ENCODE peak calls at places on chromosome 17, in four cellular contexts. W, V, H and K are unnamed samples.

GRCh38 chr17:40314557-40314953 is 5.6 kb downstream of the RARA start:
- DNase-seq in W (peak; percentile 98), V (peak; percentile 94), H (peak; percentile 96), K (peak; percentile 96)

GRCh38 chr17:1643293-1643998 is 2.1 kb downstream of the SCARF1 start:
- DNase-seq in W (peak; percentile 68), V (peak; percentile 76), H (peak; percentile 83), K (peak; percentile 93)

GRCh38 chr17:8904686-8905085 is 37.2 kb upstream of the PIK3R6 start:
- DNase-seq in W (no peak), V (no peak), H (no peak), K (no peak)

GRCh38 chr17:77145635-77146632 is 5.2 kb downstream of the SEC14L1 start:
- DNase-seq in W (peak; percentile 86), V (peak; percentile 85), H (peak; percentile 30), K (peak; percentile 68)

GRCh38 chr17:73266796-73267195 is 5.1 kb upstream of the CPSF4L start:
- DNase-seq in W (no peak), V (no peak), H (no peak), K (no peak)

GRCh38 chr17:7557825-7558543 is 566 bp upstream of the TNFSF13 start:
- DNase-seq in W (peak; percentile 66), V (peak; percentile 93), H (peak; percentile 94), K (peak; percentile 95)

GRCh38 chr17:34717092-34717491 is 137.7 kb downstream of the TMEM132E start:
- DNase-seq in W (no peak), V (no peak), H (no peak), K (no peak)

GRCh38 chr17:2233441-2233947 is 70.1 kb downstream of the SMG6 start:
- DNase-seq in W (no peak), V (no peak), H (no peak), K (no peak)

GRCh38 chr17:35766903-35767510 is 6.3 kb downstream of the C17orf50 start:
- DNase-seq in W (peak; percentile 61), V (no peak), H (peak; percentile 28), K (no peak)

GRCh38 chr17:72693147-72693878 is 399.2 kb downstream of the SLC39A11 start:
- DNase-seq in W (no peak), V (no peak), H (no peak), K (no peak)

GRCh38 chr17:72516772-72517399 is 396.1 kb downstream of the SOX9 start:
- DNase-seq in W (no peak), V (no peak), H (peak; percentile 22), K (no peak)

GRCh38 chr17:61735807-61736206 is 127.5 kb downstream of the BRIP1 start:
- DNase-seq in W (no peak), V (no peak), H (no peak), K (no peak)

GRCh38 chr17:50918933-50919296 is 52.8 kb upstream of the TOB1 start:
- DNase-seq in W (no peak), V (no peak), H (no peak), K (peak; percentile 72)

GRCh38 chr17:6843241-6843890 is 11.8 kb upstream of the TEKT1 start:
- DNase-seq in W (peak; percentile 78), V (no peak), H (no peak), K (no peak)

GRCh38 chr17:57604771-57605733 is 140.0 kb downstream of the CCDC182 start:
- DNase-seq in W (no peak), V (no peak), H (peak; percentile 49), K (peak; percentile 75)

GRCh38 chr17:81471804-81472456 is 40.7 kb downstream of the ACTG1 start:
- DNase-seq in W (no peak), V (peak; percentile 62), H (peak; percentile 42), K (peak; percentile 69)

GRCh38 chr17:2949469-2950044 is 113.8 kb downstream of the OR1D5 start:
- DNase-seq in W (peak; percentile 87), V (no peak), H (no peak), K (peak; percentile 69)

GRCh38 chr17:46979023-46979870 is at the start of gene RPRML:
- DNase-seq in W (peak; percentile 35), V (no peak), H (no peak), K (peak; percentile 54)

GRCh38 chr17:62819511-62820221 is 11.6 kb upstream of the MARCHF10 start:
- DNase-seq in W (peak; percentile 98), V (peak; percentile 76), H (peak; percentile 85), K (peak; percentile 12)

GRCh38 chr17:76527430-76528111 is 9.9 kb downstream of the CYGB start:
- DNase-seq in W (peak; percentile 85), V (peak; percentile 57), H (no peak), K (peak; percentile 64)

GRCh38 chr17:37446027-37446426 is 39.3 kb downstream of the TADA2A start:
- DNase-seq in W (peak; percentile 54), V (no peak), H (no peak), K (no peak)

GRCh38 chr17:41801374-41802062 is 10.2 kb downstream of the P3H4 start:
- DNase-seq in W (peak; percentile 94), V (peak; percentile 84), H (peak; percentile 83), K (peak; percentile 95)

GRCh38 chr17:17725853-17726720 is 44.8 kb downstream of the RAI1 start:
- DNase-seq in W (no peak), V (no peak), H (no peak), K (no peak)

GRCh38 chr17:18006495-18007239 is 32.3 kb downstream of the ATPAF2 start:
- DNase-seq in W (no peak), V (no peak), H (no peak), K (no peak)

GRCh38 chr17:78671607-78672404 is 94.6 kb upstream of the DNAH17 start:
- DNase-seq in W (no peak), V (no peak), H (no peak), K (no peak)

GRCh38 chr17:59332890-59333377 is 1.5 kb downstream of the YPEL2 start:
- DNase-seq in W (peak; percentile 19), V (peak; percentile 50), H (peak; percentile 36), K (peak; percentile 49)

GRCh38 chr17:59287452-59287851 is 44.0 kb upstream of the YPEL2 start:
- DNase-seq in W (peak; percentile 55), V (no peak), H (no peak), K (no peak)

GRCh38 chr17:81257533-81257932 is 18.4 kb downstream of the NDUFAF8 start:
- DNase-seq in W (no peak), V (no peak), H (no peak), K (no peak)

GRCh38 chr17:61420745-61421398 is 21.2 kb downstream of the TBX2 start:
- DNase-seq in W (no peak), V (no peak), H (no peak), K (no peak)

GRCh38 chr17:41530062-41531048 is 2.2 kb upstream of the KRT19 start:
- DNase-seq in W (peak; percentile 94), V (no peak), H (no peak), K (no peak)

GRCh38 chr17:78996781-78997201 is 12.8 kb downstream of the CANT1 start:
- DNase-seq in W (no peak), V (no peak), H (no peak), K (peak; percentile 55)

GRCh38 chr17:7238418-7239090 is 703 bp downstream of the PHF23 start:
- DNase-seq in W (no peak), V (no peak), H (no peak), K (peak; percentile 73)

GRCh38 chr17:3710951-3711383 is 12.7 kb upstream of the HASPIN start:
- DNase-seq in W (peak; percentile 55), V (no peak), H (no peak), K (peak; percentile 42)

GRCh38 chr17:45438931-45439610 is 6.4 kb upstream of the ARHGAP27 start:
- DNase-seq in W (peak; percentile 51), V (no peak), H (no peak), K (no peak)

DNA sequence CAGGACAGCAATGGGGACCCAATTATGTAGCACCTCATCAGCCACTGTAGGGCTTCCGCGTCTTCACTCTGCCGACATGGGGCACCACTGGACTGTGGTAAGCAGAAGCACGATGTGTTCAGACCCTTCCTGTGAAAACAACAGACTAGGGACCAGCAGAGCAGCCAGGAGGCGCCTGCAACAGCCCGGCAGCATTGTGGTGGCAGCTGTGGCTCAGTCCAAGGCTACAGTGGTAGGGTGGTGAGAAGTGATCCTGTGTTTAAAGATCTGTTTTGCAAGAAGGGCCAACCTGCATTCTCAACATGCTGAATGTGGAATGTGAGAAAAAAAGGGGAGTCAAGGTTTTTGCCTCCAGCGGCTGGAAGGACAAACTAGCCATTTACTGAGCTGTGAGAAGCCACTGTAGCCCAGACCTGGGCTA is 80.8 kb downstream of the GAS7 start:
- DNase-seq in W (no peak), V (no peak), H (no peak), K (peak; percentile 61)
- TF ChIP-seq CTCF in W (no peak), V (no peak), H (no peak), K (no peak)

GRCh38 chr17:49254066-49254465 is 23.5 kb upstream of the PHOSPHO1 start:
- DNase-seq in W (no peak), V (no peak), H (no peak), K (no peak)
- TF ChIP-seq CTCF in W (peak; percentile 21), V (no peak), H (no peak), K (no peak)

GRCh38 chr17:48011405-48012150 is 26.0 kb downstream of the COPZ2 start:
- DNase-seq in W (peak; percentile 82), V (no peak), H (no peak), K (no peak)
- TF ChIP-seq CTCF in W (peak; percentile 81), V (peak; percentile 15), H (no peak), K (peak; percentile 8)

GRCh38 chr17:75402038-75402437 is 3.4 kb downstream of the GRB2 start:
- DNase-seq in W (no peak), V (no peak), H (no peak), K (no peak)

GRCh38 chr17:75404739-75405364 is 626 bp downstream of the GRB2 start:
- DNase-seq in W (peak; percentile 43), V (peak; percentile 44), H (no peak), K (peak; percentile 69)

GRCh38 chr17:75406222-75406615 is 741 bp upstream of the GRB2 start:
- DNase-seq in W (peak; percentile 20), V (no peak), H (no peak), K (no peak)

GRCh38 chr17:75405365-75406221 is at the start of gene GRB2:
- DNase-seq in W (peak; percentile 99), V (peak; percentile 99), H (peak; percentile 98), K (peak; percentile 99)

GRCh38 chr17:75404223-75404738 is 1.2 kb downstream of the GRB2 start:
- DNase-seq in W (peak; percentile 90), V (peak; percentile 65), H (peak; percentile 54), K (no peak)
- TF ChIP-seq CTCF in W (peak; percentile 93), V (peak; percentile 67), H (peak; percentile 40), K (peak; percentile 69)

GRCh38 chr17:38451030-38451839 is 23.0 kb downstream of the ARHGAP23 start:
- DNase-seq in W (no peak), V (no peak), H (no peak), K (no peak)

GRCh38 chr17:38447502-38448095 is 19.3 kb downstream of the ARHGAP23 start:
- DNase-seq in W (no peak), V (no peak), H (no peak), K (no peak)

GRCh38 chr17:38450699-38451029 is 22.4 kb downstream of the ARHGAP23 start:
- DNase-seq in W (no peak), V (no peak), H (no peak), K (no peak)

GRCh38 chr17:38448208-38448776 is 20.0 kb downstream of the ARHGAP23 start:
- DNase-seq in W (no peak), V (no peak), H (no peak), K (no peak)

DNA sequence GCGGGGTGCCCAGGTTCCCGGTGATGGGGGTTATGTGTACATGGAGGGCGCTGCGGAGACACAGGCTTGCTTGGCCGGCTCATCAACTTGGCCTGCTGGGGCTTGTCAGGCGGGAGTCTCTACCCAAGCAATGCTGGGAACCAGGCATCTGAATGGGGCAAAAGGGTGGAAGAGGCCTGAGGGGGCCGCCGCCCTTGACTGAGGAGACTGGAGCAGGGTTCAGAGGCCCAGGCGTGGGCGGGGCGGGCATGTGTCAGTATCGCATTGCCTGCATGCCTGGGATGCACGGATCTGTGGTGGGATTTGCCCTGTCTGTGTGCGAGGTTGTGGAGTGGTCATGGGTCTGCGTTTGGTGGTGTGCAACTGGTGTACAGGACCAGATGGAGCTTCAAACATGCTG is 21.1 kb downstream of the ARHGAP23 start:
- DNase-seq in W (no peak), V (no peak), H (peak; percentile 64), K (no peak)
- TF ChIP-seq CTCF in W (no peak), V (no peak), H (no peak), K (no peak)